ENCODE peak calls at places on chromosome 1, in eight cellular contexts. Y is astrocyte of the spinal cord; P is effector CD4-positive, alpha-beta T cell; X is NCI-H748 treated with DMSO at 0.1 percent for 48 hours; Z is fibroblast of the aortic adventitia; V is nucleus accumbens; I is stimulated activated CD4-positive, alpha-beta T cell treated with anti-CD3 and anti-CD28 coated beads, Interleukin-4, amount 100 ng/mL, for 1 hour; E is amygdala. O is an unnamed sample.

GRCh38 chr1:225572422-225572821 is 80.5 kb downstream of the ENAH start:
- DNase-seq in Y (peak), P (no peak), X (no peak), Z (peak), V (no peak), I (no peak), E (no peak), O (no peak)

GRCh38 chr1:181094813-181095212 is 6.3 kb downstream of the IER5 start:
- DNase-seq in Y (peak), P (no peak), X (no peak), Z (peak), V (no peak), I (no peak), E (no peak), O (no peak)

GRCh38 chr1:24416666-24417391 is 1.2 kb downstream of the NIPAL3 start:
- DNase-seq in Y (peak), P (peak), X (no peak), Z (peak), V (no peak), I (peak), E (no peak), O (peak)

GRCh38 chr1:24761582-24761981 is 16.3 kb downstream of the CLIC4 start:
- DNase-seq in Y (no peak), P (no peak), X (no peak), Z (no peak), V (no peak), I (no peak), E (no peak), O (no peak)

GRCh38 chr1:50308883-50309282 is 114.4 kb downstream of the DMRTA2 start:
- DNase-seq in Y (peak), P (no peak), X (no peak), Z (peak), V (no peak), I (no peak), E (no peak), O (no peak)

GRCh38 chr1:182677393-182678098 is 6.8 kb downstream of the RGS8 start:
- DNase-seq in Y (no peak), P (no peak), X (no peak), Z (no peak), V (no peak), I (no peak), E (no peak), O (peak)

GRCh38 chr1:17211377-17211776 is 6.4 kb downstream of the PADI1 start:
- DNase-seq in Y (no peak), P (no peak), X (no peak), Z (no peak), V (no peak), I (no peak), E (no peak), O (no peak)

GRCh38 chr1:64308856-64309255 is 105.4 kb downstream of the UBE2U start:
- DNase-seq in Y (no peak), P (no peak), X (no peak), Z (no peak), V (no peak), I (no peak), E (no peak), O (no peak)

GRCh38 chr1:100626397-100626796 is 88.5 kb downstream of the GPR88 start:
- DNase-seq in Y (peak), P (no peak), X (no peak), Z (no peak), V (no peak), I (no peak), E (no peak), O (no peak)

GRCh38 chr1:227944066-227944930 is 3.4 kb downstream of the WNT9A start:
- DNase-seq in Y (peak), P (peak), X (no peak), Z (peak), V (no peak), I (no peak), E (no peak), O (no peak)

GRCh38 chr1:41420351-41420750 is 59.1 kb downstream of the FOXO6 start:
- DNase-seq in Y (no peak), P (no peak), X (no peak), Z (no peak), V (no peak), I (no peak), E (no peak), O (no peak)

GRCh38 chr1:78370356-78370755 is 120.4 kb upstream of the PTGFR start:
- DNase-seq in Y (peak), P (no peak), X (no peak), Z (peak), V (no peak), I (no peak), E (no peak), O (no peak)

GRCh38 chr1:110309139-110309538 is 30.0 kb upstream of the RBM15 start:
- DNase-seq in Y (no peak), P (no peak), X (no peak), Z (peak), V (no peak), I (no peak), E (no peak), O (no peak)

GRCh38 chr1:87959236-87959635 is 630.6 kb downstream of the LMO4 start:
- DNase-seq in Y (no peak), P (no peak), X (no peak), Z (no peak), V (no peak), I (no peak), E (no peak), O (no peak)

GRCh38 chr1:100443739-100444571 is 91.6 kb downstream of the CDC14A start:
- DNase-seq in Y (peak), P (peak), X (no peak), Z (peak), V (no peak), I (no peak), E (no peak), O (no peak)

GRCh38 chr1:237875291-237875690 is 15.4 kb downstream of the ZP4 start:
- DNase-seq in Y (peak), P (no peak), X (no peak), Z (no peak), V (no peak), I (no peak), E (no peak), O (no peak)

GRCh38 chr1:214472362-214472761 is 79.0 kb downstream of the PTPN14 start:
- DNase-seq in Y (no peak), P (no peak), X (no peak), Z (peak), V (no peak), I (no peak), E (no peak), O (no peak)

GRCh38 chr1:18703041-18703621 is 72.5 kb downstream of the PAX7 start:
- DNase-seq in Y (no peak), P (no peak), X (no peak), Z (no peak), V (no peak), I (no peak), E (no peak), O (no peak)

GRCh38 chr1:236422517-236422876 is 28.4 kb downstream of the EDARADD start:
- DNase-seq in Y (no peak), P (no peak), X (no peak), Z (no peak), V (no peak), I (no peak), E (no peak), O (no peak)

GRCh38 chr1:222331765-222332164 is 216.1 kb downstream of the HHIPL2 start:
- DNase-seq in Y (peak), P (no peak), X (no peak), Z (no peak), V (no peak), I (no peak), E (no peak), O (no peak)

GRCh38 chr1:36203027-36203553 is 21.2 kb upstream of the THRAP3 start:
- DNase-seq in Y (no peak), P (no peak), X (no peak), Z (no peak), V (no peak), I (no peak), E (no peak), O (no peak)

GRCh38 chr1:51284487-51284954 is 45.8 kb downstream of the TTC39A start:
- DNase-seq in Y (peak), P (no peak), X (no peak), Z (peak), V (no peak), I (no peak), E (no peak), O (no peak)

GRCh38 chr1:94801919-94802546 is 18.1 kb upstream of the SLC44A3 start:
- DNase-seq in Y (peak), P (no peak), X (no peak), Z (peak), V (no peak), I (no peak), E (peak), O (no peak)

GRCh38 chr1:180167721-180168467 is 13.2 kb downstream of the QSOX1 start:
- DNase-seq in Y (no peak), P (no peak), X (no peak), Z (no peak), V (no peak), I (no peak), E (no peak), O (no peak)

GRCh38 chr1:59146651-59147358 is 150.1 kb upstream of the FGGY start:
- DNase-seq in Y (peak), P (peak), X (no peak), Z (peak), V (no peak), I (peak), E (no peak), O (peak)

GRCh38 chr1:228032041-228032440 is 25.2 kb downstream of the WNT3A start:
- DNase-seq in Y (no peak), P (no peak), X (no peak), Z (no peak), V (no peak), I (no peak), E (no peak), O (no peak)

GRCh38 chr1:112849967-112850641 is 105.9 kb downstream of the SLC16A1 start:
- DNase-seq in Y (no peak), P (no peak), X (no peak), Z (no peak), V (no peak), I (no peak), E (no peak), O (no peak)

GRCh38 chr1:46362158-46362557 is 21.6 kb downstream of the NSUN4 start:
- DNase-seq in Y (no peak), P (no peak), X (no peak), Z (no peak), V (no peak), I (no peak), E (no peak), O (no peak)

GRCh38 chr1:155116113-155116764 is 11.4 kb upstream of the EFNA1 start:
- DNase-seq in Y (no peak), P (no peak), X (no peak), Z (no peak), V (no peak), I (no peak), E (no peak), O (no peak)

GRCh38 chr1:162145280-162145965 is 75.9 kb downstream of the NOS1AP start:
- DNase-seq in Y (peak), P (no peak), X (no peak), Z (no peak), V (peak), I (no peak), E (no peak), O (no peak)

GRCh38 chr1:31781138-31782065 is 17.3 kb upstream of the ADGRB2 start:
- DNase-seq in Y (no peak), P (no peak), X (no peak), Z (peak), V (no peak), I (no peak), E (no peak), O (peak)

GRCh38 chr1:223741861-223742260 is 29.5 kb downstream of the CAPN2 start:
- DNase-seq in Y (peak), P (no peak), X (no peak), Z (no peak), V (no peak), I (no peak), E (no peak), O (no peak)

GRCh38 chr1:176033474-176033873 is 173.6 kb downstream of the COP1 start:
- DNase-seq in Y (peak), P (no peak), X (no peak), Z (peak), V (no peak), I (no peak), E (no peak), O (no peak)

GRCh38 chr1:165629848-165630628 is 996 bp upstream of the MGST3 start:
- DNase-seq in Y (no peak), P (no peak), X (peak), Z (no peak), V (no peak), I (no peak), E (no peak), O (no peak)

GRCh38 chr1:155171836-155172731 is 1.0 kb downstream of the KRTCAP2 start:
- DNase-seq in Y (no peak), P (no peak), X (no peak), Z (no peak), V (no peak), I (no peak), E (no peak), O (no peak)